ENCODE peak calls at places on chromosomes 6 and 20, in four cellular contexts. K is HCT116, D is HFF-Myc, I is ovary. Y is an unnamed sample.

GRCh38 chr6:7143161-7143974 is 35.6 kb downstream of the RREB1 start:
- DNase-seq in I (no peak), K (no peak), D (no peak), Y (no peak)

GRCh38 chr6:166007349-166008263 is 160.0 kb downstream of the TBXT start:
- DNase-seq in I (peak; percentile 92), D (no peak), K (no peak), Y (no peak)

GRCh38 chr20:19975901-19976300 is 41.3 kb upstream of the NAA20 start:
- DNase-seq in K (no peak), I (no peak), D (no peak), Y (no peak)

GRCh38 chr6:4447646-4448315 is 312.4 kb upstream of the ECI2 start:
- DNase-seq in D (no peak), I (no peak), K (no peak), Y (no peak)

GRCh38 chr20:7151666-7152065 is 384.2 kb downstream of the BMP2 start:
- DNase-seq in I (no peak), D (no peak), K (no peak), Y (no peak)

GRCh38 chr20:17910828-17911294 is 57.7 kb downstream of the SNX5 start:
- DNase-seq in I (no peak), D (peak; percentile 72), K (no peak), Y (peak; percentile 86)

GRCh38 chr6:14265049-14266021 is 147.8 kb downstream of the CD83 start:
- DNase-seq in K (no peak), I (no peak), D (no peak), Y (no peak)

GRCh38 chr6:134288538-134289203 is 29.2 kb downstream of the SGK1 start:
- DNase-seq in D (peak; percentile 85), I (no peak), K (no peak), Y (peak; percentile 85)

GRCh38 chr20:63089051-63089907 is 82.5 kb upstream of the BHLHE23 start:
- DNase-seq in D (no peak), K (no peak), I (peak; percentile 21), Y (no peak)

GRCh38 chr6:138857792-138858191 is 61.9 kb downstream of the ECT2L start:
- DNase-seq in I (no peak), K (no peak), D (no peak), Y (no peak)

GRCh38 chr20:12649234-12649633 is 359.5 kb upstream of the SPTLC3 start:
- DNase-seq in I (no peak), K (no peak), D (no peak), Y (no peak)

GRCh38 chr20:50272413-50273120 is 81.9 kb downstream of the CEBPB start:
- DNase-seq in D (no peak), I (no peak), K (no peak), Y (no peak)

GRCh38 chr6:56927538-56928453 is 27.1 kb upstream of the BEND6 start:
- DNase-seq in K (no peak), D (no peak), I (no peak), Y (no peak)

GRCh38 chr20:364905-365794 is 15.4 kb upstream of the TRIB3 start:
- DNase-seq in K (peak; percentile 73), D (no peak), I (no peak), Y (no peak)

GRCh38 chr6:170098428-170099170 is 192.3 kb downstream of the DLL1 start:
- DNase-seq in D (no peak), I (no peak), K (no peak), Y (no peak)

GRCh38 chr6:53447869-53448268 is 97.0 kb downstream of the GCLC start:
- DNase-seq in D (no peak), I (no peak), K (no peak), Y (no peak)

GRCh38 chr20:25465398-25465797 is 57.9 kb downstream of the GINS1 start:
- DNase-seq in D (no peak), K (no peak), I (no peak), Y (no peak)

GRCh38 chr20:46562373-46563169 is 12.1 kb upstream of the OCSTAMP start:
- DNase-seq in D (peak; percentile 42), K (peak; percentile 47), I (peak; percentile 75), Y (peak; percentile 16)

GRCh38 chr6:125469915-125470314 is 168.1 kb upstream of the HDDC2 start:
- DNase-seq in D (no peak), I (no peak), K (no peak), Y (no peak)

GRCh38 chr20:16434087-16434664 is 139.1 kb downstream of the KIF16B start:
- DNase-seq in D (peak; percentile 43), K (peak; percentile 45), I (peak; percentile 56), Y (no peak)

GRCh38 chr6:90765491-90765890 is 178.6 kb upstream of the MAP3K7 start:
- DNase-seq in K (no peak), D (no peak), I (no peak), Y (no peak)

GRCh38 chr6:72238021-72238420 is 351.7 kb downstream of the RIMS1 start:
- DNase-seq in K (no peak), D (no peak), I (no peak), Y (no peak)

GRCh38 chr20:39282619-39283092 is 320.5 kb downstream of the DHX35 start:
- DNase-seq in I (no peak), D (no peak), K (no peak), Y (no peak)

GRCh38 chr20:33697129-33697528 is 10.9 kb upstream of the E2F1 start:
- DNase-seq in D (no peak), K (no peak), I (no peak), Y (no peak)

GRCh38 chr6:91886183-91886795 is 1299.4 kb upstream of the MAP3K7 start:
- DNase-seq in I (no peak), K (no peak), D (no peak), Y (no peak)

GRCh38 chr6:13268914-13269532 is 59.3 kb downstream of the TBC1D7 start:
- DNase-seq in K (no peak), D (no peak), I (no peak), Y (peak; percentile 61)

GRCh38 chr6:2542858-2543218 is 207.9 kb downstream of the MYLK4 start:
- DNase-seq in D (no peak), K (no peak), I (no peak), Y (peak; percentile 55)

GRCh38 chr20:31738729-31739549 is at the start of gene TPX2:
- DNase-seq in I (peak; percentile 92), D (peak; percentile 93), K (peak; percentile 93), Y (peak; percentile 86)
- TF ChIP-seq CTCF in I (no peak), D (no peak), K (no peak), Y (peak; percentile 21)

GRCh38 chr6:131093334-131093733 is 30.3 kb upstream of the EPB41L2 start:
- DNase-seq in K (no peak), D (no peak), I (no peak), Y (no peak)
- H3K4me3 ChIP-seq in K (no peak overlapping the region), D (no peak overlapping the region), I (no peak overlapping the region), Y (no peak overlapping the region)

DNA sequence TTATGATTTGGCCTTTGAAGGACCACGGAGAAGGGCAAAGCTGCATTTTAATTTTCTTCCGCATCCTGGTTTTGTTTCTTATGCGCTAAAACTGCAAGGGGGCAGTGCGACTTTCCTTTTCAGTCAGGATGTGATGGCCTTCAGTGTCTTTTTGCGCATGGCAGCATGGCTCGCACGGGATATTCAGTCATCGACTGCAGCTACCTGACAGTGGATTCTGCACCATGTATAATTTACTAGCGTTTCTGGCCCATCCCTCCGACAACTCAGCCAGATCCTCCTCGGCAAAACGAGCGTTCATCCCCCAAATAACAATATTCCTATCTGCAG is 2.2 kb downstream of the LAMP5 start:
- DNase-seq in K (no peak), I (no peak), D (no peak), Y (no peak)
- TF ChIP-seq CTCF in K (no peak), I (no peak), D (no peak), Y (no peak)

GRCh38 chr6:43060755-43061633 is 1.6 kb downstream of the KLC4 start:
- DNase-seq in D (no peak), I (peak; percentile 34), K (no peak), Y (no peak)
- H3K4me3 ChIP-seq in D (no peak overlapping the region), I (no peak overlapping the region), K (no peak overlapping the region), Y (no peak overlapping the region)

GRCh38 chr20:36141310-36141709 is 13.2 kb upstream of the EPB41L1 start:
- DNase-seq in I (no peak), D (no peak), K (no peak), Y (no peak)
- TF ChIP-seq CTCF in I (no peak), D (no peak), K (peak; percentile 19), Y (no peak)

GRCh38 chr6:48074368-48074767 is 36.6 kb downstream of the PTCHD4 start:
- DNase-seq in I (no peak), D (no peak), K (no peak), Y (no peak)

GRCh38 chr6:48071833-48072232 is 39.2 kb downstream of the PTCHD4 start:
- DNase-seq in K (no peak), D (no peak), I (no peak), Y (no peak)

GRCh38 chr6:48067148-48067709 is 43.8 kb downstream of the PTCHD4 start:
- DNase-seq in I (no peak), D (no peak), K (no peak), Y (no peak)

GRCh38 chr6:48069280-48069679 is 41.7 kb downstream of the PTCHD4 start:
- DNase-seq in I (no peak), D (no peak), K (no peak), Y (no peak)

DNA sequence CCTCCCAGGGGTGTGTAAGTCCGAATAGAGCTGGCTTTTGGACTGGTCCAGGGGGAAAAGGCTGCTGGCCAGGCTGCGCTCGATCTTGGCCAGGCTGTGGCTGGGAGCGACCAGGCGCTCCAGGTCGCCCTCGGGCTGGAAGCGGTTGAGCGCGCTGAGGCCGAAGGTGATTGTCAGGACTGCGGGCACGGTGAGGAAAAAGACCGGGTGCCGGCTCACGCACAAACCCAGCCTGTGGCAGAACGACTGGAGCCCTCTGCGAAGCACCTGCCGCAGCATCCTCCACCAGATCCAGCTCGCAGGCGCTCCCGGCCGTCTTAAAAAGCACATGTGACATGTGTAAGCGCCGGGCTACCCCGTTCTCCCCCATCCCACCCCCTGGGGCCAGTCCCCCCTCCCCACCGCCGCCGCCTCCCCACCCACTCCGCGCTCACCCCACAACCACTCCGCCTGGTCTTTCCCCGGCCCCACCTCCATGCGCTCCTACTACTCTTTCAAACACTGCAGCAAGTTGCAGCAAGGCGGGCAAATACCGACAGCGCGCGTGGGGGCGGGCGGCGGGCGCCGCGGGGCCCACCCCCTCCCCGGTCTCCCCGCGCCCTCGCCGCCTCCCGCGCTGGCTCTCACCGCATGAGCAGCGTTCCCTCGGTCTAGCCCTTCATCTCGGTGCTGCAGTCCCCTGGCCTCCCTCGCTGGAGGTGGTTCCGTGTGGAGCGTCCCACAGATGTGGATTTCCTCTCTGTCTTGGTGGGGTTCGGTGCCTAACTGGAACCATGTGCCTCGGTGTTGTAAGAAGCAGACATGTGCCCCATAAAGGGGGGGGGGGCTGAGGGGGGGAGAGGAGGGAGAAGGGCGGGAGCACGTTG is 42.4 kb downstream of the PTCHD4 start:
- DNase-seq in D (no peak), I (no peak), K (no peak), Y (no peak)
- H3K4me3 ChIP-seq in D (peak overlapping the region; percentile 5), I (no peak overlapping the region), K (no peak overlapping the region), Y (peak overlapping the region; percentile 26)

GRCh38 chr6:144063744-144064401 is 31.5 kb downstream of the SF3B5 start:
- DNase-seq in D (no peak), I (peak; percentile 58), K (peak; percentile 57), Y (no peak)
- TF ChIP-seq CTCF in D (peak; percentile 5), I (no peak), K (peak; percentile 21), Y (no peak)